ENCODE peak calls at places on chromosomes 11 and 22, in seven cellular contexts. One of them, this sample, is unnamed.

GRCh38 chr22:27804683-27805297 is 3.2 kb upstream of the MN1 start:
- DNase-seq in stimulated activated naive CD8-positive, alpha-beta T cell treated with anti-CD3 and anti-CD28 coated beads, Interleukin-15, Interleukin-2, amounts not matched to agents 100 U/mL and 50 U/mL, for 24 hours: peak; percentile 58
- DNase-seq in A549: peak; percentile 57
- DNase-seq in stimulated activated CD4-positive, alpha-beta T cell treated with anti-CD3 and anti-CD28 coated beads, Interleukin-2, amount 100 ng/mL, for 48 hours: peak; percentile 46
- DNase-seq in CD4-positive, alpha-beta memory T cell: no peak
- DNase-seq in EL: peak; percentile 59
- DNase-seq in activated effector memory CD4-positive, alpha-beta T cell treated with Interleukin-2 at 50 U/mL for 16 hours: peak; percentile 26
- DNase-seq in this sample: peak; percentile 41

GRCh38 chr22:26612652-26613051 is 5.2 kb downstream of the CRYBB1 start:
- DNase-seq in stimulated activated naive CD8-positive, alpha-beta T cell treated with anti-CD3 and anti-CD28 coated beads, Interleukin-15, Interleukin-2, amounts not matched to agents 100 U/mL and 50 U/mL, for 24 hours: no peak
- DNase-seq in A549: no peak
- DNase-seq in stimulated activated CD4-positive, alpha-beta T cell treated with anti-CD3 and anti-CD28 coated beads, Interleukin-2, amount 100 ng/mL, for 48 hours: no peak
- DNase-seq in CD4-positive, alpha-beta memory T cell: no peak
- DNase-seq in EL: no peak
- DNase-seq in activated effector memory CD4-positive, alpha-beta T cell treated with Interleukin-2 at 50 U/mL for 16 hours: no peak
- DNase-seq in this sample: no peak

GRCh38 chr11:45663486-45664375 is 1.7 kb downstream of the CHST1 start:
- DNase-seq in stimulated activated naive CD8-positive, alpha-beta T cell treated with anti-CD3 and anti-CD28 coated beads, Interleukin-15, Interleukin-2, amounts not matched to agents 100 U/mL and 50 U/mL, for 24 hours: no peak
- DNase-seq in A549: no peak
- DNase-seq in stimulated activated CD4-positive, alpha-beta T cell treated with anti-CD3 and anti-CD28 coated beads, Interleukin-2, amount 100 ng/mL, for 48 hours: no peak
- DNase-seq in CD4-positive, alpha-beta memory T cell: no peak
- DNase-seq in EL: no peak
- DNase-seq in activated effector memory CD4-positive, alpha-beta T cell treated with Interleukin-2 at 50 U/mL for 16 hours: no peak
- DNase-seq in this sample: no peak

GRCh38 chr22:21951062-21951461 is 1.6 kb downstream of the PPM1F start:
- DNase-seq in stimulated activated naive CD8-positive, alpha-beta T cell treated with anti-CD3 and anti-CD28 coated beads, Interleukin-15, Interleukin-2, amounts not matched to agents 100 U/mL and 50 U/mL, for 24 hours: no peak
- DNase-seq in A549: no peak
- DNase-seq in stimulated activated CD4-positive, alpha-beta T cell treated with anti-CD3 and anti-CD28 coated beads, Interleukin-2, amount 100 ng/mL, for 48 hours: no peak
- DNase-seq in CD4-positive, alpha-beta memory T cell: no peak
- DNase-seq in EL: no peak
- DNase-seq in activated effector memory CD4-positive, alpha-beta T cell treated with Interleukin-2 at 50 U/mL for 16 hours: no peak
- DNase-seq in this sample: no peak

GRCh38 chr11:14258177-14258935 is 100.6 kb downstream of the RRAS2 start:
- DNase-seq in stimulated activated naive CD8-positive, alpha-beta T cell treated with anti-CD3 and anti-CD28 coated beads, Interleukin-15, Interleukin-2, amounts not matched to agents 100 U/mL and 50 U/mL, for 24 hours: no peak
- DNase-seq in A549: peak; percentile 44
- DNase-seq in stimulated activated CD4-positive, alpha-beta T cell treated with anti-CD3 and anti-CD28 coated beads, Interleukin-2, amount 100 ng/mL, for 48 hours: no peak
- DNase-seq in CD4-positive, alpha-beta memory T cell: no peak
- DNase-seq in EL: peak; percentile 65
- DNase-seq in activated effector memory CD4-positive, alpha-beta T cell treated with Interleukin-2 at 50 U/mL for 16 hours: no peak
- DNase-seq in this sample: no peak

GRCh38 chr22:36925388-36926290 is 12.2 kb downstream of the CSF2RB start:
- DNase-seq in stimulated activated naive CD8-positive, alpha-beta T cell treated with anti-CD3 and anti-CD28 coated beads, Interleukin-15, Interleukin-2, amounts not matched to agents 100 U/mL and 50 U/mL, for 24 hours: no peak
- DNase-seq in A549: no peak
- DNase-seq in stimulated activated CD4-positive, alpha-beta T cell treated with anti-CD3 and anti-CD28 coated beads, Interleukin-2, amount 100 ng/mL, for 48 hours: no peak
- DNase-seq in CD4-positive, alpha-beta memory T cell: no peak
- DNase-seq in EL: peak; percentile 91
- DNase-seq in activated effector memory CD4-positive, alpha-beta T cell treated with Interleukin-2 at 50 U/mL for 16 hours: no peak
- DNase-seq in this sample: no peak

GRCh38 chr11:107769189-107769588 is 57.3 kb upstream of the SLN start:
- DNase-seq in stimulated activated naive CD8-positive, alpha-beta T cell treated with anti-CD3 and anti-CD28 coated beads, Interleukin-15, Interleukin-2, amounts not matched to agents 100 U/mL and 50 U/mL, for 24 hours: no peak
- DNase-seq in A549: no peak
- DNase-seq in stimulated activated CD4-positive, alpha-beta T cell treated with anti-CD3 and anti-CD28 coated beads, Interleukin-2, amount 100 ng/mL, for 48 hours: no peak
- DNase-seq in CD4-positive, alpha-beta memory T cell: no peak
- DNase-seq in EL: peak; percentile 47
- DNase-seq in activated effector memory CD4-positive, alpha-beta T cell treated with Interleukin-2 at 50 U/mL for 16 hours: no peak
- DNase-seq in this sample: no peak

GRCh38 chr11:2793781-2794418 is 91.7 kb downstream of the CDKN1C start:
- DNase-seq in stimulated activated naive CD8-positive, alpha-beta T cell treated with anti-CD3 and anti-CD28 coated beads, Interleukin-15, Interleukin-2, amounts not matched to agents 100 U/mL and 50 U/mL, for 24 hours: no peak
- DNase-seq in A549: no peak
- DNase-seq in stimulated activated CD4-positive, alpha-beta T cell treated with anti-CD3 and anti-CD28 coated beads, Interleukin-2, amount 100 ng/mL, for 48 hours: no peak
- DNase-seq in CD4-positive, alpha-beta memory T cell: no peak
- DNase-seq in EL: no peak
- DNase-seq in activated effector memory CD4-positive, alpha-beta T cell treated with Interleukin-2 at 50 U/mL for 16 hours: no peak
- DNase-seq in this sample: no peak

GRCh38 chr22:24730864-24731263 is 43.7 kb downstream of the PIWIL3 start:
- DNase-seq in stimulated activated naive CD8-positive, alpha-beta T cell treated with anti-CD3 and anti-CD28 coated beads, Interleukin-15, Interleukin-2, amounts not matched to agents 100 U/mL and 50 U/mL, for 24 hours: no peak
- DNase-seq in A549: no peak
- DNase-seq in stimulated activated CD4-positive, alpha-beta T cell treated with anti-CD3 and anti-CD28 coated beads, Interleukin-2, amount 100 ng/mL, for 48 hours: no peak
- DNase-seq in CD4-positive, alpha-beta memory T cell: no peak
- DNase-seq in EL: no peak
- DNase-seq in activated effector memory CD4-positive, alpha-beta T cell treated with Interleukin-2 at 50 U/mL for 16 hours: no peak
- DNase-seq in this sample: no peak

GRCh38 chr11:71248656-71249055 is 3.7 kb downstream of the SHANK2 start:
- DNase-seq in stimulated activated naive CD8-positive, alpha-beta T cell treated with anti-CD3 and anti-CD28 coated beads, Interleukin-15, Interleukin-2, amounts not matched to agents 100 U/mL and 50 U/mL, for 24 hours: no peak
- DNase-seq in A549: no peak
- DNase-seq in stimulated activated CD4-positive, alpha-beta T cell treated with anti-CD3 and anti-CD28 coated beads, Interleukin-2, amount 100 ng/mL, for 48 hours: no peak
- DNase-seq in CD4-positive, alpha-beta memory T cell: no peak
- DNase-seq in EL: no peak
- DNase-seq in activated effector memory CD4-positive, alpha-beta T cell treated with Interleukin-2 at 50 U/mL for 16 hours: no peak
- DNase-seq in this sample: no peak

GRCh38 chr11:58395581-58395980 is 11.1 kb downstream of the OR5B3 start:
- DNase-seq in stimulated activated naive CD8-positive, alpha-beta T cell treated with anti-CD3 and anti-CD28 coated beads, Interleukin-15, Interleukin-2, amounts not matched to agents 100 U/mL and 50 U/mL, for 24 hours: no peak
- DNase-seq in A549: no peak
- DNase-seq in stimulated activated CD4-positive, alpha-beta T cell treated with anti-CD3 and anti-CD28 coated beads, Interleukin-2, amount 100 ng/mL, for 48 hours: no peak
- DNase-seq in CD4-positive, alpha-beta memory T cell: no peak
- DNase-seq in EL: peak; percentile 75
- DNase-seq in activated effector memory CD4-positive, alpha-beta T cell treated with Interleukin-2 at 50 U/mL for 16 hours: no peak
- DNase-seq in this sample: no peak

GRCh38 chr11:70567680-70568503 is 169.6 kb downstream of the CTTN start:
- DNase-seq in stimulated activated naive CD8-positive, alpha-beta T cell treated with anti-CD3 and anti-CD28 coated beads, Interleukin-15, Interleukin-2, amounts not matched to agents 100 U/mL and 50 U/mL, for 24 hours: no peak
- DNase-seq in A549: no peak
- DNase-seq in stimulated activated CD4-positive, alpha-beta T cell treated with anti-CD3 and anti-CD28 coated beads, Interleukin-2, amount 100 ng/mL, for 48 hours: no peak
- DNase-seq in CD4-positive, alpha-beta memory T cell: no peak
- DNase-seq in EL: peak; percentile 34
- DNase-seq in activated effector memory CD4-positive, alpha-beta T cell treated with Interleukin-2 at 50 U/mL for 16 hours: no peak
- DNase-seq in this sample: no peak

GRCh38 chr11:72103754-72104167 is 664 bp upstream of the LAMTOR1 start:
- DNase-seq in stimulated activated naive CD8-positive, alpha-beta T cell treated with anti-CD3 and anti-CD28 coated beads, Interleukin-15, Interleukin-2, amounts not matched to agents 100 U/mL and 50 U/mL, for 24 hours: no peak
- DNase-seq in A549: no peak
- DNase-seq in stimulated activated CD4-positive, alpha-beta T cell treated with anti-CD3 and anti-CD28 coated beads, Interleukin-2, amount 100 ng/mL, for 48 hours: no peak
- DNase-seq in CD4-positive, alpha-beta memory T cell: no peak
- DNase-seq in EL: no peak
- DNase-seq in activated effector memory CD4-positive, alpha-beta T cell treated with Interleukin-2 at 50 U/mL for 16 hours: no peak
- DNase-seq in this sample: no peak

GRCh38 chr11:63738720-63739360 is 29.7 kb downstream of the ZFTA start:
- DNase-seq in stimulated activated naive CD8-positive, alpha-beta T cell treated with anti-CD3 and anti-CD28 coated beads, Interleukin-15, Interleukin-2, amounts not matched to agents 100 U/mL and 50 U/mL, for 24 hours: peak; percentile 72
- DNase-seq in A549: peak; percentile 35
- DNase-seq in stimulated activated CD4-positive, alpha-beta T cell treated with anti-CD3 and anti-CD28 coated beads, Interleukin-2, amount 100 ng/mL, for 48 hours: peak; percentile 65
- DNase-seq in CD4-positive, alpha-beta memory T cell: peak; percentile 65
- DNase-seq in EL: peak; percentile 77
- DNase-seq in activated effector memory CD4-positive, alpha-beta T cell treated with Interleukin-2 at 50 U/mL for 16 hours: peak; percentile 37
- DNase-seq in this sample: peak; percentile 52

GRCh38 chr22:34462795-34463194 is 542.5 kb upstream of the LARGE1 start:
- DNase-seq in stimulated activated naive CD8-positive, alpha-beta T cell treated with anti-CD3 and anti-CD28 coated beads, Interleukin-15, Interleukin-2, amounts not matched to agents 100 U/mL and 50 U/mL, for 24 hours: no peak
- DNase-seq in A549: no peak
- DNase-seq in stimulated activated CD4-positive, alpha-beta T cell treated with anti-CD3 and anti-CD28 coated beads, Interleukin-2, amount 100 ng/mL, for 48 hours: no peak
- DNase-seq in CD4-positive, alpha-beta memory T cell: no peak
- DNase-seq in EL: no peak
- DNase-seq in activated effector memory CD4-positive, alpha-beta T cell treated with Interleukin-2 at 50 U/mL for 16 hours: no peak
- DNase-seq in this sample: no peak

GRCh38 chr11:45179686-45180085 is 33.2 kb downstream of the PRDM11 start:
- DNase-seq in stimulated activated naive CD8-positive, alpha-beta T cell treated with anti-CD3 and anti-CD28 coated beads, Interleukin-15, Interleukin-2, amounts not matched to agents 100 U/mL and 50 U/mL, for 24 hours: no peak
- DNase-seq in A549: no peak
- DNase-seq in stimulated activated CD4-positive, alpha-beta T cell treated with anti-CD3 and anti-CD28 coated beads, Interleukin-2, amount 100 ng/mL, for 48 hours: no peak
- DNase-seq in CD4-positive, alpha-beta memory T cell: no peak
- DNase-seq in EL: no peak
- DNase-seq in activated effector memory CD4-positive, alpha-beta T cell treated with Interleukin-2 at 50 U/mL for 16 hours: no peak
- DNase-seq in this sample: no peak

GRCh38 chr22:45462034-45462655 is 40.5 kb upstream of the FBLN1 start:
- DNase-seq in stimulated activated naive CD8-positive, alpha-beta T cell treated with anti-CD3 and anti-CD28 coated beads, Interleukin-15, Interleukin-2, amounts not matched to agents 100 U/mL and 50 U/mL, for 24 hours: no peak
- DNase-seq in A549: no peak
- DNase-seq in stimulated activated CD4-positive, alpha-beta T cell treated with anti-CD3 and anti-CD28 coated beads, Interleukin-2, amount 100 ng/mL, for 48 hours: no peak
- DNase-seq in CD4-positive, alpha-beta memory T cell: no peak
- DNase-seq in EL: no peak
- DNase-seq in activated effector memory CD4-positive, alpha-beta T cell treated with Interleukin-2 at 50 U/mL for 16 hours: no peak
- DNase-seq in this sample: no peak

GRCh38 chr22:20728523-20729190 is 45.3 kb upstream of the SERPIND1 start:
- DNase-seq in stimulated activated naive CD8-positive, alpha-beta T cell treated with anti-CD3 and anti-CD28 coated beads, Interleukin-15, Interleukin-2, amounts not matched to agents 100 U/mL and 50 U/mL, for 24 hours: no peak
- DNase-seq in A549: no peak
- DNase-seq in stimulated activated CD4-positive, alpha-beta T cell treated with anti-CD3 and anti-CD28 coated beads, Interleukin-2, amount 100 ng/mL, for 48 hours: no peak
- DNase-seq in CD4-positive, alpha-beta memory T cell: no peak
- DNase-seq in EL: no peak
- DNase-seq in activated effector memory CD4-positive, alpha-beta T cell treated with Interleukin-2 at 50 U/mL for 16 hours: no peak
- DNase-seq in this sample: no peak

GRCh38 chr22:24185501-24186351 is 4.4 kb downstream of the SUSD2 start:
- DNase-seq in stimulated activated naive CD8-positive, alpha-beta T cell treated with anti-CD3 and anti-CD28 coated beads, Interleukin-15, Interleukin-2, amounts not matched to agents 100 U/mL and 50 U/mL, for 24 hours: no peak
- DNase-seq in A549: no peak
- DNase-seq in stimulated activated CD4-positive, alpha-beta T cell treated with anti-CD3 and anti-CD28 coated beads, Interleukin-2, amount 100 ng/mL, for 48 hours: no peak
- DNase-seq in CD4-positive, alpha-beta memory T cell: no peak
- DNase-seq in EL: no peak
- DNase-seq in activated effector memory CD4-positive, alpha-beta T cell treated with Interleukin-2 at 50 U/mL for 16 hours: no peak
- DNase-seq in this sample: no peak

GRCh38 chr11:2399488-2400068 is 972 bp upstream of the TSSC4 start:
- DNase-seq in stimulated activated naive CD8-positive, alpha-beta T cell treated with anti-CD3 and anti-CD28 coated beads, Interleukin-15, Interleukin-2, amounts not matched to agents 100 U/mL and 50 U/mL, for 24 hours: peak; percentile 37
- DNase-seq in A549: peak; percentile 31
- DNase-seq in stimulated activated CD4-positive, alpha-beta T cell treated with anti-CD3 and anti-CD28 coated beads, Interleukin-2, amount 100 ng/mL, for 48 hours: peak; percentile 14
- DNase-seq in CD4-positive, alpha-beta memory T cell: no peak
- DNase-seq in EL: no peak
- DNase-seq in activated effector memory CD4-positive, alpha-beta T cell treated with Interleukin-2 at 50 U/mL for 16 hours: no peak
- DNase-seq in this sample: no peak

GRCh38 chr11:102449651-102450570 is 2.7 kb downstream of the TMEM123 start:
- DNase-seq in stimulated activated naive CD8-positive, alpha-beta T cell treated with anti-CD3 and anti-CD28 coated beads, Interleukin-15, Interleukin-2, amounts not matched to agents 100 U/mL and 50 U/mL, for 24 hours: peak; percentile 38
- DNase-seq in A549: no peak
- DNase-seq in stimulated activated CD4-positive, alpha-beta T cell treated with anti-CD3 and anti-CD28 coated beads, Interleukin-2, amount 100 ng/mL, for 48 hours: no peak
- DNase-seq in CD4-positive, alpha-beta memory T cell: no peak
- DNase-seq in EL: no peak
- DNase-seq in activated effector memory CD4-positive, alpha-beta T cell treated with Interleukin-2 at 50 U/mL for 16 hours: no peak
- DNase-seq in this sample: no peak

GRCh38 chr11:12692238-12693074 is 18.2 kb downstream of the TEAD1 start:
- DNase-seq in stimulated activated naive CD8-positive, alpha-beta T cell treated with anti-CD3 and anti-CD28 coated beads, Interleukin-15, Interleukin-2, amounts not matched to agents 100 U/mL and 50 U/mL, for 24 hours: no peak
- DNase-seq in A549: peak; percentile 75
- DNase-seq in stimulated activated CD4-positive, alpha-beta T cell treated with anti-CD3 and anti-CD28 coated beads, Interleukin-2, amount 100 ng/mL, for 48 hours: no peak
- DNase-seq in CD4-positive, alpha-beta memory T cell: no peak
- DNase-seq in EL: peak; percentile 95
- DNase-seq in activated effector memory CD4-positive, alpha-beta T cell treated with Interleukin-2 at 50 U/mL for 16 hours: no peak
- DNase-seq in this sample: no peak

GRCh38 chr11:12232819-12233601 is 122.6 kb downstream of the MICAL2 start:
- DNase-seq in stimulated activated naive CD8-positive, alpha-beta T cell treated with anti-CD3 and anti-CD28 coated beads, Interleukin-15, Interleukin-2, amounts not matched to agents 100 U/mL and 50 U/mL, for 24 hours: no peak
- DNase-seq in A549: peak; percentile 32
- DNase-seq in stimulated activated CD4-positive, alpha-beta T cell treated with anti-CD3 and anti-CD28 coated beads, Interleukin-2, amount 100 ng/mL, for 48 hours: no peak
- DNase-seq in CD4-positive, alpha-beta memory T cell: no peak
- DNase-seq in EL: peak; percentile 93
- DNase-seq in activated effector memory CD4-positive, alpha-beta T cell treated with Interleukin-2 at 50 U/mL for 16 hours: no peak
- DNase-seq in this sample: no peak

GRCh38 chr11:11478687-11479086 is 125.6 kb upstream of the CSNK2A3 start:
- DNase-seq in stimulated activated naive CD8-positive, alpha-beta T cell treated with anti-CD3 and anti-CD28 coated beads, Interleukin-15, Interleukin-2, amounts not matched to agents 100 U/mL and 50 U/mL, for 24 hours: no peak
- DNase-seq in A549: no peak
- DNase-seq in stimulated activated CD4-positive, alpha-beta T cell treated with anti-CD3 and anti-CD28 coated beads, Interleukin-2, amount 100 ng/mL, for 48 hours: no peak
- DNase-seq in CD4-positive, alpha-beta memory T cell: no peak
- DNase-seq in EL: no peak
- DNase-seq in activated effector memory CD4-positive, alpha-beta T cell treated with Interleukin-2 at 50 U/mL for 16 hours: no peak
- DNase-seq in this sample: no peak

GRCh38 chr11:17371614-17372013 is 16.8 kb downstream of the KCNJ11 start:
- DNase-seq in stimulated activated naive CD8-positive, alpha-beta T cell treated with anti-CD3 and anti-CD28 coated beads, Interleukin-15, Interleukin-2, amounts not matched to agents 100 U/mL and 50 U/mL, for 24 hours: no peak
- DNase-seq in A549: no peak
- DNase-seq in stimulated activated CD4-positive, alpha-beta T cell treated with anti-CD3 and anti-CD28 coated beads, Interleukin-2, amount 100 ng/mL, for 48 hours: no peak
- DNase-seq in CD4-positive, alpha-beta memory T cell: no peak
- DNase-seq in EL: no peak
- DNase-seq in activated effector memory CD4-positive, alpha-beta T cell treated with Interleukin-2 at 50 U/mL for 16 hours: no peak
- DNase-seq in this sample: no peak

GRCh38 chr11:767238-767637 is 10.0 kb downstream of the GATD1 start:
- DNase-seq in stimulated activated naive CD8-positive, alpha-beta T cell treated with anti-CD3 and anti-CD28 coated beads, Interleukin-15, Interleukin-2, amounts not matched to agents 100 U/mL and 50 U/mL, for 24 hours: no peak
- DNase-seq in A549: no peak
- DNase-seq in stimulated activated CD4-positive, alpha-beta T cell treated with anti-CD3 and anti-CD28 coated beads, Interleukin-2, amount 100 ng/mL, for 48 hours: no peak
- DNase-seq in CD4-positive, alpha-beta memory T cell: no peak
- DNase-seq in EL: no peak
- DNase-seq in activated effector memory CD4-positive, alpha-beta T cell treated with Interleukin-2 at 50 U/mL for 16 hours: no peak
- DNase-seq in this sample: no peak

GRCh38 chr22:30457964-30458363 is 13.9 kb downstream of the SEC14L3 start:
- DNase-seq in stimulated activated naive CD8-positive, alpha-beta T cell treated with anti-CD3 and anti-CD28 coated beads, Interleukin-15, Interleukin-2, amounts not matched to agents 100 U/mL and 50 U/mL, for 24 hours: no peak
- DNase-seq in A549: no peak
- DNase-seq in stimulated activated CD4-positive, alpha-beta T cell treated with anti-CD3 and anti-CD28 coated beads, Interleukin-2, amount 100 ng/mL, for 48 hours: no peak
- DNase-seq in CD4-positive, alpha-beta memory T cell: no peak
- DNase-seq in EL: no peak
- DNase-seq in activated effector memory CD4-positive, alpha-beta T cell treated with Interleukin-2 at 50 U/mL for 16 hours: no peak
- DNase-seq in this sample: no peak

GRCh38 chr22:30169002-30169401 is 77.6 kb downstream of the LIF start:
- DNase-seq in stimulated activated naive CD8-positive, alpha-beta T cell treated with anti-CD3 and anti-CD28 coated beads, Interleukin-15, Interleukin-2, amounts not matched to agents 100 U/mL and 50 U/mL, for 24 hours: no peak
- DNase-seq in A549: no peak
- DNase-seq in stimulated activated CD4-positive, alpha-beta T cell treated with anti-CD3 and anti-CD28 coated beads, Interleukin-2, amount 100 ng/mL, for 48 hours: no peak
- DNase-seq in CD4-positive, alpha-beta memory T cell: no peak
- DNase-seq in EL: no peak
- DNase-seq in activated effector memory CD4-positive, alpha-beta T cell treated with Interleukin-2 at 50 U/mL for 16 hours: no peak
- DNase-seq in this sample: no peak

GRCh38 chr11:15603208-15603607 is 488.5 kb downstream of the INSC start:
- DNase-seq in stimulated activated naive CD8-positive, alpha-beta T cell treated with anti-CD3 and anti-CD28 coated beads, Interleukin-15, Interleukin-2, amounts not matched to agents 100 U/mL and 50 U/mL, for 24 hours: no peak
- DNase-seq in A549: no peak
- DNase-seq in stimulated activated CD4-positive, alpha-beta T cell treated with anti-CD3 and anti-CD28 coated beads, Interleukin-2, amount 100 ng/mL, for 48 hours: no peak
- DNase-seq in CD4-positive, alpha-beta memory T cell: no peak
- DNase-seq in EL: no peak
- DNase-seq in activated effector memory CD4-positive, alpha-beta T cell treated with Interleukin-2 at 50 U/mL for 16 hours: no peak
- DNase-seq in this sample: no peak

GRCh38 chr11:77127969-77128691 is at the start of gene MYO7A:
- DNase-seq in stimulated activated naive CD8-positive, alpha-beta T cell treated with anti-CD3 and anti-CD28 coated beads, Interleukin-15, Interleukin-2, amounts not matched to agents 100 U/mL and 50 U/mL, for 24 hours: no peak
- DNase-seq in A549: no peak
- DNase-seq in stimulated activated CD4-positive, alpha-beta T cell treated with anti-CD3 and anti-CD28 coated beads, Interleukin-2, amount 100 ng/mL, for 48 hours: no peak
- DNase-seq in CD4-positive, alpha-beta memory T cell: no peak
- DNase-seq in EL: peak; percentile 46
- DNase-seq in activated effector memory CD4-positive, alpha-beta T cell treated with Interleukin-2 at 50 U/mL for 16 hours: no peak
- DNase-seq in this sample: no peak

GRCh38 chr22:25564979-25565677 is 653 bp downstream of the GRK3 start:
- DNase-seq in stimulated activated naive CD8-positive, alpha-beta T cell treated with anti-CD3 and anti-CD28 coated beads, Interleukin-15, Interleukin-2, amounts not matched to agents 100 U/mL and 50 U/mL, for 24 hours: peak; percentile 52
- DNase-seq in A549: peak; percentile 3
- DNase-seq in stimulated activated CD4-positive, alpha-beta T cell treated with anti-CD3 and anti-CD28 coated beads, Interleukin-2, amount 100 ng/mL, for 48 hours: peak; percentile 7
- DNase-seq in CD4-positive, alpha-beta memory T cell: no peak
- DNase-seq in EL: no peak
- DNase-seq in activated effector memory CD4-positive, alpha-beta T cell treated with Interleukin-2 at 50 U/mL for 16 hours: no peak
- DNase-seq in this sample: no peak

GRCh38 chr11:8006349-8006977 is 19.3 kb downstream of the EIF3F start:
- DNase-seq in stimulated activated naive CD8-positive, alpha-beta T cell treated with anti-CD3 and anti-CD28 coated beads, Interleukin-15, Interleukin-2, amounts not matched to agents 100 U/mL and 50 U/mL, for 24 hours: peak; percentile 50
- DNase-seq in A549: peak; percentile 71
- DNase-seq in stimulated activated CD4-positive, alpha-beta T cell treated with anti-CD3 and anti-CD28 coated beads, Interleukin-2, amount 100 ng/mL, for 48 hours: peak; percentile 36
- DNase-seq in CD4-positive, alpha-beta memory T cell: peak; percentile 50
- DNase-seq in EL: peak; percentile 77
- DNase-seq in activated effector memory CD4-positive, alpha-beta T cell treated with Interleukin-2 at 50 U/mL for 16 hours: peak; percentile 13
- DNase-seq in this sample: peak; percentile 45

GRCh38 chr22:34808618-34809017 is 257.3 kb upstream of the ISX start:
- DNase-seq in stimulated activated naive CD8-positive, alpha-beta T cell treated with anti-CD3 and anti-CD28 coated beads, Interleukin-15, Interleukin-2, amounts not matched to agents 100 U/mL and 50 U/mL, for 24 hours: no peak
- DNase-seq in A549: no peak
- DNase-seq in stimulated activated CD4-positive, alpha-beta T cell treated with anti-CD3 and anti-CD28 coated beads, Interleukin-2, amount 100 ng/mL, for 48 hours: no peak
- DNase-seq in CD4-positive, alpha-beta memory T cell: no peak
- DNase-seq in EL: peak; percentile 61
- DNase-seq in activated effector memory CD4-positive, alpha-beta T cell treated with Interleukin-2 at 50 U/mL for 16 hours: no peak
- DNase-seq in this sample: no peak

GRCh38 chr22:37263966-37264887 is 18.1 kb upstream of the CYTH4 start:
- DNase-seq in stimulated activated naive CD8-positive, alpha-beta T cell treated with anti-CD3 and anti-CD28 coated beads, Interleukin-15, Interleukin-2, amounts not matched to agents 100 U/mL and 50 U/mL, for 24 hours: no peak
- DNase-seq in A549: no peak
- DNase-seq in stimulated activated CD4-positive, alpha-beta T cell treated with anti-CD3 and anti-CD28 coated beads, Interleukin-2, amount 100 ng/mL, for 48 hours: no peak
- DNase-seq in CD4-positive, alpha-beta memory T cell: no peak
- DNase-seq in EL: no peak
- DNase-seq in activated effector memory CD4-positive, alpha-beta T cell treated with Interleukin-2 at 50 U/mL for 16 hours: no peak
- DNase-seq in this sample: no peak

This sample was measured in CD4-positive, CD25-positive, alpha-beta regulatory T cell.